ENCODE peak calls at places on chromosomes 2 and 18, in six cellular contexts. K is hepatocyte; V is CD4-positive, alpha-beta T cell; P is bronchial epithelial cell; R is spleen; H is MCF 10A. M is an unnamed sample.

GRCh38 chr2:203498161-203498560 is 36.9 kb downstream of the RAPH1 start:
- DNase-seq in P (peak), K (peak), H (peak), R (no peak), V (no peak), M (no peak)

GRCh38 chr2:8906208-8906607 is 68.8 kb upstream of the KIDINS220 start:
- DNase-seq in H (peak), R (no peak), V (no peak), K (no peak), P (peak), M (no peak)

GRCh38 chr2:239896075-239896474 is 129.1 kb downstream of the NDUFA10 start:
- DNase-seq in V (no peak), K (no peak), P (no peak), R (peak), H (no peak), M (no peak)

GRCh38 chr2:190533175-190533967 is 1.2 kb downstream of the NEMP2 start:
- DNase-seq in R (no peak), H (no peak), V (no peak), P (no peak), K (no peak), M (no peak)

GRCh38 chr2:26302846-26303245 is 43.1 kb upstream of the SELENOI start:
- DNase-seq in H (peak), R (no peak), K (no peak), P (peak), V (no peak), M (no peak)

GRCh38 chr2:16005819-16006536 is 65.6 kb downstream of the MYCN start:
- DNase-seq in P (peak), K (peak), R (no peak), V (no peak), H (peak), M (no peak)

GRCh38 chr2:238138331-238139102 is at the start of gene KLHL30:
- DNase-seq in P (no peak), V (no peak), K (peak), H (no peak), R (no peak), M (no peak)

GRCh38 chr2:43028188-43028587 is 198.2 kb downstream of the ZFP36L2 start:
- DNase-seq in K (no peak), H (no peak), P (no peak), R (peak), V (no peak), M (no peak)

GRCh38 chr2:36266536-36267121 is 88.9 kb upstream of the CRIM1 start:
- DNase-seq in P (peak), H (no peak), R (no peak), V (no peak), K (no peak), M (no peak)

GRCh38 chr2:27041708-27042107 is 8.9 kb downstream of the TMEM214 start:
- DNase-seq in R (no peak), K (no peak), H (no peak), V (no peak), P (no peak), M (no peak)

GRCh38 chr2:235263205-235264120 is 230.4 kb upstream of the AGAP1 start:
- DNase-seq in V (no peak), H (peak), R (no peak), P (peak), K (peak), M (peak)

GRCh38 chr18:59743561-59743960 is 46.3 kb upstream of the CCBE1 start:
- DNase-seq in H (peak), K (no peak), R (no peak), V (no peak), P (no peak), M (no peak)

GRCh38 chr2:168538534-168538933 is 82.5 kb downstream of the CERS6 start:
- DNase-seq in K (no peak), H (no peak), P (peak), R (no peak), V (no peak), M (no peak)

GRCh38 chr2:19746611-19747309 is 155.0 kb downstream of the TTC32 start:
- DNase-seq in V (no peak), K (peak), R (no peak), P (no peak), H (peak), M (peak)

GRCh38 chr18:9333441-9334350 is 877 bp upstream of the TWSG1 start:
- DNase-seq in K (no peak), V (peak), H (no peak), R (peak), P (peak), M (peak)

GRCh38 chr2:20370191-20370590 is 19.5 kb upstream of the PUM2 start:
- DNase-seq in K (peak), V (no peak), H (peak), P (peak), R (no peak), M (no peak)

GRCh38 chr2:228599297-228599696 is 417.8 kb upstream of the SPHKAP start:
- DNase-seq in V (no peak), R (no peak), K (no peak), H (no peak), P (no peak), M (no peak)

GRCh38 chr2:223247136-223247535 is 195.1 kb downstream of the KCNE4 start:
- DNase-seq in K (no peak), P (peak), H (peak), R (no peak), V (no peak), M (no peak)

GRCh38 chr2:210833403-210833802 is 277.0 kb downstream of the CPS1 start:
- DNase-seq in P (no peak), K (no peak), H (no peak), R (no peak), V (no peak), M (no peak)

GRCh38 chr18:48931680-48932461 is 18.9 kb downstream of the SMAD7 start:
- DNase-seq in V (no peak), P (no peak), K (no peak), H (no peak), R (no peak), M (no peak)

GRCh38 chr2:44929680-44930273 is 11.7 kb upstream of the SIX3 start:
- DNase-seq in P (no peak), H (no peak), V (no peak), K (no peak), R (no peak), M (no peak)

GRCh38 chr2:147485210-147485851 is 359.5 kb upstream of the ACVR2A start:
- DNase-seq in H (no peak), V (no peak), K (no peak), P (no peak), R (no peak), M (no peak)

GRCh38 chr2:45699032-45699658 is 47.7 kb downstream of the PRKCE start:
- DNase-seq in R (no peak), V (no peak), H (peak), K (no peak), P (peak), M (peak)

GRCh38 chr2:234544659-234545611 is 48.1 kb upstream of the ARL4C start:
- DNase-seq in R (peak), K (peak), H (peak), V (peak), P (peak), M (peak)

GRCh38 chr2:233835230-233836186 is 18.8 kb downstream of the HJURP start:
- DNase-seq in R (peak), P (no peak), H (no peak), V (no peak), K (no peak), M (no peak)

GRCh38 chr2:37670378-37671012 is 947 bp downstream of the CDC42EP3 start:
- DNase-seq in H (no peak), K (peak), P (no peak), V (no peak), R (no peak), M (no peak)

GRCh38 chr2:83196225-83196624 is 1262.9 kb downstream of the SUCLG1 start:
- DNase-seq in P (peak), H (peak), R (no peak), V (no peak), K (peak), M (no peak)

GRCh38 chr2:65349863-65350262 is 82.5 kb downstream of the SPRED2 start:
- DNase-seq in K (peak), P (peak), H (peak), V (no peak), R (no peak), M (no peak)

DNA sequence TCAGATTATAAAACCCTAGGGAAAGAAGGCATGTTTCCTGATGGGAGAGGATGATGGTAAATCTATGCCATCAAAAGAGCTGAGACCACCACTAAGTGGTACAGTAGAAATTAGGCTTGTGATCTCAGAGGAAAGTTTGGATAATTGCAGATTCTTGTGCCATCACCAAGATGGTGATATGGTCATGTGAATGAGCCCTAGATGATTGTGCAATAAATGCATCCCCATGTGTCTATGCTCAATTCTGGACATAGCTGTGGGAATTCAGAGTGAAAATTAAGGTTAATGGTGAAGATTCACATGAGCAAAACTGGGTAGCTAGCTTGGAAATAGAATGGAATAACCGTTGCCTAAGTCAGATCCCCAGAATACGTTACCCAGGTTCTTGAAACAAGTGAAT is 496.1 kb upstream of the FSIP2 start:
- DNase-seq in R (no peak), P (no peak), K (no peak), H (no peak), V (no peak), M (no peak)
- TF ChIP-seq CTCF in R (no peak), P (no peak), K (no peak), H (no peak), V (no peak), M (no peak)

GRCh38 chr2:232476045-232476444 is 11.6 kb downstream of the ECEL1 start:
- DNase-seq in V (no peak), H (no peak), P (no peak), K (no peak), R (peak), M (no peak)
- TF ChIP-seq CTCF in V (no peak), H (no peak), P (no peak), K (no peak), R (no peak), M (no peak)

GRCh38 chr2:48203668-48204067 is 297.4 kb upstream of the FBXO11 start:
- DNase-seq in P (no peak), K (no peak), H (no peak), V (no peak), R (no peak), M (no peak)

GRCh38 chr2:48207201-48207641 is 300.9 kb upstream of the FBXO11 start:
- DNase-seq in R (no peak), P (no peak), H (no peak), V (no peak), K (no peak), M (no peak)

GRCh38 chr2:48202863-48203642 is 296.8 kb upstream of the FBXO11 start:
- DNase-seq in R (no peak), V (no peak), K (no peak), P (no peak), H (no peak), M (no peak)

GRCh38 chr2:48204750-48205136 is 298.4 kb upstream of the FBXO11 start:
- DNase-seq in K (no peak), R (no peak), H (no peak), P (no peak), V (no peak), M (no peak)

GRCh38 chr2:48205137-48205798 is 299.0 kb upstream of the FBXO11 start:
- DNase-seq in P (no peak), R (no peak), H (no peak), K (no peak), V (no peak), M (no peak)
- TF ChIP-seq CTCF in P (no peak), R (peak), H (no peak), K (no peak), V (no peak), M (no peak)

GRCh38 chr2:13093644-13094043 is 376.9 kb downstream of the TRIB2 start:
- DNase-seq in P (no peak), R (no peak), K (no peak), V (no peak), H (no peak), M (no peak)
- TF ChIP-seq CTCF in P (no peak), R (no peak), K (no peak), V (no peak), H (no peak), M (no peak)

GRCh38 chr2:85326946-85327756 is 638 bp downstream of the TGOLN2 start:
- DNase-seq in H (no peak), K (peak), V (peak), P (peak), R (peak), M (peak)

GRCh38 chr2:85329181-85329651 is 1.4 kb upstream of the TGOLN2 start:
- DNase-seq in P (no peak), R (no peak), H (no peak), K (no peak), V (no peak), M (no peak)

GRCh38 chr2:85325466-85325811 is 2.4 kb downstream of the TGOLN2 start:
- DNase-seq in P (no peak), R (no peak), H (no peak), K (no peak), V (no peak), M (no peak)

GRCh38 chr2:85326406-85326945 is 1.3 kb downstream of the TGOLN2 start:
- DNase-seq in R (peak), P (peak), K (no peak), H (no peak), V (peak), M (no peak)

DNA sequence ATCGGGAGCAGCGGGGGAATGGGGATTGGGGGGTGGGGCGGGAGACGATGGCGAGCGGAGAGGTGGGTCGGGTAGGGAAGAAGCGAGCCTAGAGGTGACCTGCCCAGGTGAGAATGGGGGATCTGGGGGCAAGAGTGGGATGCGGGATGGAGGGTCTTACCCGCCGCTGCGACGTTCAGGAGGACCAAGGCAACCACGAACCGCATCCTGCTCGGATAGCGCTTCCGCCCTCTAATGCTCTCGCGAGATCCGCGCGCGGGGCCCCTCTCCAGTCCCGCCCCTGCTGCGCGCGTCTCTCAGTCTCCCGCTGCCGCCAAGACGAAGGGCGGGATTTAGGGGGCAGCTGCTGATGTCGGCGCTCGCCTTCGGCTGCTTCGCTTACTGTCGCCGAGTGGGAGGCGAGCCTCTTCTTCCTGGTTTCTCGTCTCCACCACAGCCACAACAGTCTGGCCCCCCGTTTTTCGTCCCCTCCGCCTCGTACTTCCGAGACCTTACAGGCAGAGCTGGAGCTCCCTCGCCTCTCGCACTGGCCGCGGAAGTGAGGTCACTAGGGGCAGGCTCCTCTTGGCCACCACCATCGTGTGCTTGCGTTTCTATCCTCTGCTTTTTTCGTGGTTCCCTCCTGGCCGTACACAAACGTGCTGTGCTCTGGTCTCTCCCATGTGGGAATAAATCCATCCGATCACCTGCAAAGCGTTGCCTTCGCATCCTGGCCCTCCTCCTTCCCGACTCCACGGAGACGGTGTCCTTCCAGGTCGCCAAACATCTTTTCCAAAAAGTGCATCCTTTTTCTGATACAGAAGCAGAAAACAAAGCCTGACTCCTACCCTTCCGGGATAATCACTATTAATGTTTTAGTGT is at the start of gene TGOLN2:
- DNase-seq in R (peak), P (peak), H (peak), V (peak), K (peak), M (peak)
- TF ChIP-seq CTCF in R (no peak), P (no peak), H (no peak), V (no peak), K (no peak), M (no peak)

GRCh38 chr2:119517433-119517832 is 6.8 kb downstream of the SCTR start:
- DNase-seq in V (peak), P (peak), K (peak), R (no peak), H (peak), M (peak)
- TF ChIP-seq CTCF in V (peak), P (peak), K (peak), R (peak), H (peak), M (peak)

M was measured in nephron progenitor cell.